ENCODE peak calls at places on chromosomes 7 and 10, in four cellular contexts. Z, E, O and R are unnamed samples. For H3K4me1, the result is how much of the 10 kb centered on the place peaks cover.

GRCh38 chr10:119633538-119634218 is 17.5 kb upstream of the BAG3 start:
- DNase-seq in Z (no peak), E (no peak), O (no peak), R (no peak)

GRCh38 chr10:107619124-107619523 is 454.6 kb upstream of the SORCS1 start:
- DNase-seq in Z (no peak), E (no peak), O (no peak), R (peak)

GRCh38 chr10:123878666-123879311 is 12.8 kb downstream of the CPXM2 start:
- DNase-seq in Z (no peak), E (no peak), O (no peak), R (no peak)

GRCh38 chr7:69245646-69246045 is 352.6 kb upstream of the AUTS2 start:
- DNase-seq in Z (no peak), E (no peak), O (no peak), R (no peak)

GRCh38 chr7:131219277-131220041 is 108.2 kb upstream of the MKLN1 start:
- DNase-seq in Z (no peak), E (no peak), O (peak), R (peak)

GRCh38 chr10:103929396-103929921 is 11.5 kb upstream of the STN1 start:
- DNase-seq in Z (no peak), E (no peak), O (no peak), R (no peak)

GRCh38 chr7:151245360-151246160 is 2.9 kb downstream of the SMARCD3 start:
- DNase-seq in Z (peak), E (no peak), O (no peak), R (peak)

GRCh38 chr7:37448057-37448636 is 517 bp downstream of the ELMO1 start:
- DNase-seq in Z (no peak), E (no peak), O (no peak), R (peak)

GRCh38 chr7:70193514-70193913 is 595.2 kb downstream of the AUTS2 start:
- DNase-seq in Z (no peak), E (no peak), O (no peak), R (no peak)

GRCh38 chr7:11130601-11131000 is 156.9 kb downstream of the PHF14 start:
- DNase-seq in Z (no peak), E (no peak), O (no peak), R (no peak)

GRCh38 chr10:117266400-117266799 is 25.5 kb downstream of the SLC18A2 start:
- DNase-seq in Z (no peak), E (no peak), O (no peak), R (no peak)

GRCh38 chr10:125037145-125037544 is 95.2 kb downstream of the ZRANB1 start:
- DNase-seq in Z (no peak), E (no peak), O (peak), R (peak)

GRCh38 chr10:132926070-132926469 is 16.3 kb downstream of the CFAP46 start:
- DNase-seq in Z (no peak), E (no peak), O (no peak), R (no peak)

GRCh38 chr10:74231375-74231774 is 80.4 kb downstream of the ADK start:
- DNase-seq in Z (no peak), E (no peak), O (peak), R (no peak)

GRCh38 chr7:139246905-139247304 is 15.9 kb downstream of the UBN2 start:
- DNase-seq in Z (no peak), E (no peak), O (no peak), R (no peak)

GRCh38 chr10:11036424-11037011 is 18.8 kb downstream of the CELF2 start:
- DNase-seq in Z (peak), E (no peak), O (peak), R (peak)

GRCh38 chr7:148909560-148909959 is 25.5 kb upstream of the EZH2 start:
- DNase-seq in Z (no peak), E (no peak), O (no peak), R (no peak)

GRCh38 chr10:74778436-74779094 is 47.8 kb upstream of the KAT6B start:
- DNase-seq in Z (no peak), E (no peak), O (no peak), R (peak)

GRCh38 chr10:123266981-123267380 is 112.8 kb downstream of the BUB3 start:
- DNase-seq in Z (no peak), E (no peak), O (no peak), R (no peak)

GRCh38 chr10:125355657-125356056 is 195.3 kb upstream of the CTBP2 start:
- DNase-seq in Z (no peak), E (no peak), O (no peak), R (no peak)

GRCh38 chr7:43906327-43907010 is at the start of gene URGCP:
- DNase-seq in Z (peak), E (no peak), O (no peak), R (peak)

GRCh38 chr10:112244197-112244596 is 39.0 kb upstream of the TECTB start:
- DNase-seq in Z (no peak), E (no peak), O (no peak), R (no peak)

GRCh38 chr7:24882989-24883631 is 96.9 kb downstream of the OSBPL3 start:
- DNase-seq in Z (no peak), E (no peak), O (no peak), R (no peak)

GRCh38 chr7:25889765-25890164 is 262.2 kb upstream of the NFE2L3 start:
- DNase-seq in Z (no peak), E (no peak), O (no peak), R (no peak)

GRCh38 chr10:61937631-61938284 is 36.3 kb downstream of the ARID5B start:
- DNase-seq in Z (no peak), E (no peak), O (no peak), R (no peak)

GRCh38 chr10:22427101-22427500 is 81.8 kb downstream of the SPAG6 start:
- DNase-seq in Z (peak), E (no peak), O (no peak), R (peak)

GRCh38 chr10:92124020-92124419 is 166.9 kb downstream of the CPEB3 start:
- DNase-seq in Z (no peak), E (no peak), O (peak), R (no peak)

GRCh38 chr7:113283861-113284260 is 165.5 kb upstream of the SMIM30 start:
- DNase-seq in Z (no peak), E (no peak), O (no peak), R (no peak)

GRCh38 chr7:51471199-51472016 is 154.8 kb upstream of the COBL start:
- DNase-seq in Z (no peak), E (no peak), O (no peak), R (peak)

GRCh38 chr10:132526676-132527075 is 10.9 kb upstream of the INPP5A start:
- DNase-seq in Z (no peak), E (no peak), O (no peak), R (no peak)

GRCh38 chr10:100913470-100913865 is 705 bp downstream of the SLF2 start:
- DNase-seq in Z (no peak), E (no peak), O (no peak), R (no peak)

GRCh38 chr7:2008936-2009540 is 223.7 kb downstream of the MAD1L1 start:
- DNase-seq in Z (no peak), E (no peak), O (no peak), R (no peak)

GRCh38 chr7:123751816-123752215 is 3.0 kb upstream of the WASL start:
- DNase-seq in Z (no peak), E (no peak), O (no peak), R (no peak)

GRCh38 chr7:158850390-158851174 is 5.8 kb upstream of the DYNC2I1 start:
- DNase-seq in Z (no peak), E (no peak), O (peak), R (no peak)

GRCh38 chr7:40499718-40500117 is 364.9 kb downstream of the SUGCT start:
- DNase-seq in Z (no peak), E (no peak), O (no peak), R (no peak)

GRCh38 chr10:131738396-131738735 is 162.4 kb upstream of the PPP2R2D start:
- DNase-seq in Z (no peak), E (no peak), O (no peak), R (no peak)

GRCh38 chr10:132111871-132112341 is 46.2 kb downstream of the JAKMIP3 start:
- DNase-seq in Z (no peak), E (no peak), O (no peak), R (no peak)

GRCh38 chr7:130897515-130898419 is 163.8 kb upstream of the KLF14 start:
- DNase-seq in Z (no peak), E (peak), O (no peak), R (no peak)

DNA sequence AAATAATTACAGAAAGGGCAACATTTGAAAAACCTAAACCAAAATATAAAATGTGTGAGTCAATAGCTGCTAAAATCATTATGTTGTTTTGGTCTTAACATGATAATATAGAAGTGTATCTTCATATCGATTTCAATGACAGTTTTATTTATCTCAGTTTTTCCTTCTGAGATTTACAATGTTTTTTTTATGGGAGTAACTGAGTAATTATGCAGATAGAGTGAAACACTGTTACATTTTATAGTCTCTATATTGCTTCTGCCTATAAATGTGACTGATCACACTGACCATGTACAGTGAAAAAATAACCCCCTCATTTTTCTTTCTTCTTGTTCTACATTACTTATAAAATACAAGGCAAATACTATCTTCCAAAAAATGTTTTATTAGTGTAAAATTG is 81.6 kb downstream of the ETV1 start:
- DNase-seq in Z (no peak), E (no peak), O (no peak), R (no peak)
- TF ChIP-seq EZH2 in Z (no peak), E (no peak), O (no peak), R (no peak)

GRCh38 chr7:67475293-67475692 is 478.7 kb downstream of the TYW1 start:
- DNase-seq in Z (no peak), E (no peak), O (no peak), R (no peak)

GRCh38 chr7:67478066-67478465 is 481.4 kb downstream of the TYW1 start:
- DNase-seq in Z (no peak), E (no peak), O (no peak), R (no peak)
- H3K4me1 ChIP-seq in Z (under half), E (under half), O (under half), R (under half)

GRCh38 chr10:57807906-57808305 is 459.8 kb downstream of the IPMK start:
- DNase-seq in Z (no peak), E (no peak), O (no peak), R (peak)

GRCh38 chr10:57806675-57807074 is 461.0 kb downstream of the IPMK start:
- DNase-seq in Z (no peak), E (no peak), O (no peak), R (no peak)

GRCh38 chr10:57815926-57816325 is 451.8 kb downstream of the IPMK start:
- DNase-seq in Z (no peak), E (no peak), O (no peak), R (no peak)

DNA sequence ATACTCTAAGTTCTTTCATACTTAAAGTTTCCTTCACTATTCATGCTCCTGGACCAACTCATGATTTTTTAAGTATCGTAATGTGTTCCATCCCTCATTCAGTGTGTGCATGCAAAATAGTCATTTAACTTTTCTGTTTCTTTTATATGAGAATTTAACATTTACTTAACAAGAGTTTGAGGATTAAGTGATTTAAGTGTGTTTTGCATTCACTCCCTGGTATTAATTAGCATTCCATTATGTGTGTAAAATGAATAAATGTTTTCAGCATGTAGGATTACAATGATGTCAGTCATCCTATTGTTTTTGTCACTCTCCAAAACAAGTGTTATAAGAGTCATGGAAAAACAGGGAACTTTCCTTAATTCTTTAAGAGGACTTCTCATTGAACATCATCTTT is 457.7 kb downstream of the IPMK start:
- DNase-seq in Z (no peak), E (no peak), O (no peak), R (no peak)
- TF ChIP-seq JUNB in Z (no peak), E (no peak), O (no peak), R (no peak)

DNA sequence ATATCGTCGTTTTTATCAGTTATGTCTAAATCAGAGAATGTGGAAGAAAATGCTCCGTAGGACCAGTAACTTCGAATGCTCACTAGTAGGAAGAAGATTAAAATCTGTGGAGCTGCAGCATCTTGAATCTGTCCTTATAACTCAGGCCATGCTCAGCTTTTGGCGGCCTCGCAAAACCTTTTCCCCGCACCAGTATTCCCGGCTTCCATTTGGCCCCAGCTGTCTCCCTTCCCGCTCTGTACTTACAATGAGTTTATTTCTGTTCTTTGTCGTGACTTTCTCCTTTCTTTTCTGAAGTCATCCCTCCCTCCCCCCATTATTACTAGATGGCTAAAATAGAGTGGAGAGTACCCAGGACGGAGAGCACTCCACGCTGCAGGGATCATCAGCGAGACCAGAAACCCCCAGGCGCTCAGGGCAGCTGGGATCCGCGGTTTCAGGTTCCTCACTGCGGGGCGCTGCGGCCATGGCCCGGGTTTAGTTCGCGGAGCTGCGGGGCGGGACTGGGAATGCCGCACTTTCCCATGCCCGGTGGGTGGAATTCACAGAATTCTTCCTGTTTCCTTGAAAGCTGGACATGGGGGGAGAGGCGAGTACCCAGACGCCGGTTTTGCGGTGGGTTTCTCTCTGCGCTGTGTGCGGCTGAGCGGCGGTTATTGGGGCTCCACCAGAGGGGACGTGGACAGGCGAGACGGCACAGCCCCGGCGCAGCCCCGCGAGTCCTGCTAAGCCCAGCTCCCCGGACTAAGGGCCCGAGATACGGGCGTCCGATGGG is 183.5 kb downstream of the POM121L12 start:
- DNase-seq in Z (no peak), E (no peak), O (no peak), R (peak)
- TF ChIP-seq EZH2 in Z (no peak), E (no peak), O (no peak), R (no peak)

DNA sequence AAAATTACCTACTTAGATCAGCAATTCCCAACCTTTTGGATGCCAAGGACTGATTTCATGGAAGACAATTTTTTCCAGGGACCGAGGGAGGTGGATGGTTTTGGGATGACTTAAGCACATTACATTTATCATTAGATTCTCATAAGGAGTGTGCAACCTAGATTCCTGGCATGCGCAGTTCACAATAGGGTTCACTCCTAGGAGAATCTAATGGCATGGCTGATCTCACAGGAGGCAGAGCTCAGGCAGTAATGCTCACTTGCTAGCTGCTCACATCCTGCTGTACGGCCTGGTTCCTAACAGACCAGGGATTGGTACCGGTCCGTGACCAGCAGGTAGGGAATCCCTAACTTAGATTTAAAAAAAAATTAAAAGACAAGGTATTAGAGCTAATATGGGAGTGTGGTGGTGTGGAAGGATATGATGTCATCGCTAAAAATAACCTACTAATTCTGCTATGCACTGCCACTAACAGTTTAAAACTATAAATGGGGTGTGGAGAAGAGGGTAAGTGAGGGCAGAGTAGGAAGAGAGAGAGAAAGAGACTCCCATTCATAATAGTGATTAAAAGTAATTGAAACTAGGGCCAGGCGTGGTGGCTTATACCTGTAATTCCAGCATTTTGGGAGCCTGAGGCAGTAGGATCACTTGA is 282.7 kb downstream of the BAMBI start:
- DNase-seq in Z (no peak), E (no peak), O (no peak), R (no peak)
- H3K4me1 ChIP-seq in Z (under half), E (under half), O (under half), R (under half)